ENCODE peak calls at places on chromosomes 5 and 9, in ten cellular contexts. B is ovary, K is endothelial cell of umbilical vein, E is stomach, L is A549, Z is transverse colon, U is body of pancreas, G is HCT116, H is uterus, C is prostate gland. V is an unnamed sample. For H3K4me1, the result is how much of the 10 kb centered on the place peaks cover.

GRCh38 chr9:122248448-122248865 is 16.2 kb downstream of the RBM18 start:
- DNase-seq in B (no peak), K (peak), E (no peak), L (no peak), Z (no peak), U (no peak), G (peak), H (no peak), C (peak), V (no peak)

GRCh38 chr9:89655990-89656657 is 51.3 kb downstream of the GADD45G start:
- DNase-seq in B (peak), K (no peak), E (no peak), L (no peak), Z (no peak), U (no peak), G (no peak), H (peak), C (no peak), V (peak)

GRCh38 chr5:107388111-107388861 is 282.5 kb downstream of the EFNA5 start:
- DNase-seq in B (no peak), K (peak), E (no peak), L (no peak), Z (no peak), U (no peak), G (no peak), H (no peak), C (no peak), V (no peak)

GRCh38 chr5:84602371-84602771 is 217.7 kb upstream of the EDIL3 start:
- DNase-seq in B (no peak), K (no peak), E (no peak), L (no peak), Z (no peak), U (no peak), G (no peak), H (no peak), C (no peak), V (no peak)

GRCh38 chr5:120479066-120479465 is 15.0 kb downstream of the PRR16 start:
- DNase-seq in B (no peak), K (no peak), E (no peak), L (no peak), Z (no peak), U (no peak), G (no peak), H (no peak), C (no peak), V (no peak)

GRCh38 chr5:122907238-122907637 is 61.8 kb downstream of the SNX24 start:
- DNase-seq in B (no peak), K (no peak), E (no peak), L (peak), Z (no peak), U (no peak), G (no peak), H (no peak), C (no peak), V (no peak)

GRCh38 chr5:98349251-98349989 is 424.0 kb upstream of the RGMB start:
- DNase-seq in B (no peak), K (peak), E (no peak), L (no peak), Z (no peak), U (no peak), G (peak), H (no peak), C (no peak), V (no peak)

GRCh38 chr9:137422668-137423000 is 328 bp downstream of the EXD3 start:
- DNase-seq in B (no peak), K (peak), E (no peak), L (no peak), Z (peak), U (no peak), G (no peak), H (no peak), C (no peak), V (no peak)

GRCh38 chr5:52801329-52801728 is 13.6 kb downstream of the ITGA1 start:
- DNase-seq in B (no peak), K (peak), E (no peak), L (no peak), Z (no peak), U (no peak), G (no peak), H (no peak), C (no peak), V (peak)

GRCh38 chr9:137353223-137354152 is 51.4 kb upstream of the NRARP start:
- DNase-seq in B (no peak), K (peak), E (peak), L (no peak), Z (no peak), U (no peak), G (no peak), H (no peak), C (no peak), V (peak)

GRCh38 chr5:65262094-65262493 is 219.6 kb downstream of the ADAMTS6 start:
- DNase-seq in B (peak), K (peak), E (no peak), L (no peak), Z (no peak), U (no peak), G (no peak), H (peak), C (no peak), V (peak)

GRCh38 chr5:132422720-132423442 is 53.4 kb downstream of the SLC22A5 start:
- DNase-seq in B (no peak), K (peak), E (peak), L (no peak), Z (peak), U (peak), G (no peak), H (no peak), C (no peak), V (peak)

GRCh38 chr5:132258102-132259060 is 885 bp downstream of the PDLIM4 start:
- DNase-seq in B (peak), K (peak), E (no peak), L (no peak), Z (peak), U (peak), G (no peak), H (peak), C (no peak), V (peak)

GRCh38 chr9:77597057-77597456 is 51.1 kb downstream of the GNA14 start:
- DNase-seq in B (no peak), K (peak), E (no peak), L (no peak), Z (no peak), U (peak), G (no peak), H (no peak), C (no peak), V (no peak)

GRCh38 chr9:21491742-21492141 is 9.6 kb upstream of the IFNE start:
- DNase-seq in B (no peak), K (peak), E (no peak), L (no peak), Z (no peak), U (no peak), G (no peak), H (no peak), C (no peak), V (no peak)

GRCh38 chr9:6247266-6247665 is 31.7 kb downstream of the IL33 start:
- DNase-seq in B (no peak), K (peak), E (no peak), L (no peak), Z (no peak), U (no peak), G (no peak), H (no peak), C (no peak), V (no peak)

GRCh38 chr5:79845448-79846197 is 145.4 kb downstream of the MTX3 start:
- DNase-seq in B (no peak), K (no peak), E (no peak), L (no peak), Z (no peak), U (peak), G (peak), H (no peak), C (no peak), V (no peak)

GRCh38 chr5:57677235-57677634 is 194.6 kb upstream of the ACTBL2 start:
- DNase-seq in B (no peak), K (no peak), E (no peak), L (no peak), Z (no peak), U (no peak), G (no peak), H (no peak), C (no peak), V (no peak)

GRCh38 chr9:129322641-129323375 is 144.7 kb upstream of the IER5L start:
- DNase-seq in B (no peak), K (no peak), E (no peak), L (no peak), Z (no peak), U (no peak), G (no peak), H (no peak), C (no peak), V (peak)

GRCh38 chr9:34179528-34180138 is 790 bp downstream of the UBAP1 start:
- DNase-seq in B (no peak), K (peak), E (peak), L (peak), Z (peak), U (peak), G (no peak), H (peak), C (peak), V (peak)

GRCh38 chr9:91273853-91274552 is 87.7 kb downstream of the AUH start:
- DNase-seq in B (no peak), K (peak), E (no peak), L (no peak), Z (no peak), U (no peak), G (peak), H (no peak), C (no peak), V (no peak)

GRCh38 chr9:129384138-129384886 is 206.3 kb upstream of the IER5L start:
- DNase-seq in B (no peak), K (no peak), E (no peak), L (no peak), Z (no peak), U (no peak), G (no peak), H (peak), C (no peak), V (no peak)

GRCh38 chr5:157865844-157866243 is 6.9 kb upstream of the CLINT1 start:
- DNase-seq in B (no peak), K (no peak), E (no peak), L (peak), Z (no peak), U (no peak), G (no peak), H (no peak), C (no peak), V (no peak)

GRCh38 chr5:143338658-143339366 is 64.7 kb downstream of the NR3C1 start:
- DNase-seq in B (no peak), K (no peak), E (no peak), L (no peak), Z (no peak), U (no peak), G (no peak), H (no peak), C (no peak), V (no peak)

GRCh38 chr9:133460405-133461175 is 812 bp downstream of the CACFD1 start:
- DNase-seq in B (peak), K (peak), E (peak), L (peak), Z (peak), U (peak), G (no peak), H (no peak), C (peak), V (peak)

GRCh38 chr5:143235423-143235822 is 168.1 kb downstream of the NR3C1 start:
- DNase-seq in B (no peak), K (no peak), E (no peak), L (no peak), Z (no peak), U (no peak), G (peak), H (no peak), C (no peak), V (no peak)

GRCh38 chr5:112312295-112312694 is 106.8 kb downstream of the EPB41L4A start:
- DNase-seq in B (no peak), K (no peak), E (no peak), L (no peak), Z (peak), U (no peak), G (no peak), H (no peak), C (no peak), V (no peak)

GRCh38 chr9:100505564-100506159 is 32.7 kb downstream of the TMEFF1 start:
- DNase-seq in B (peak), K (peak), E (peak), L (peak), Z (peak), U (peak), G (peak), H (no peak), C (peak), V (peak)

GRCh38 chr5:133456933-133457402 is 155.4 kb downstream of the FSTL4 start:
- DNase-seq in B (no peak), K (no peak), E (no peak), L (no peak), Z (no peak), U (peak), G (no peak), H (no peak), C (no peak), V (peak)

GRCh38 chr9:85290019-85290418 is 451.7 kb downstream of the AGTPBP1 start:
- DNase-seq in B (no peak), K (no peak), E (no peak), L (no peak), Z (no peak), U (no peak), G (no peak), H (no peak), C (no peak), V (no peak)

GRCh38 chr9:109319072-109319630 is 1.7 kb downstream of the EPB41L4B start:
- DNase-seq in B (peak), K (no peak), E (peak), L (no peak), Z (peak), U (peak), G (no peak), H (no peak), C (no peak), V (peak)

GRCh38 chr9:79362100-79363081 is 209.4 kb upstream of the TLE4 start:
- DNase-seq in B (no peak), K (peak), E (no peak), L (peak), Z (no peak), U (no peak), G (no peak), H (no peak), C (no peak), V (no peak)

GRCh38 chr9:6584881-6585597 is 60.5 kb downstream of the GLDC start:
- DNase-seq in B (no peak), K (peak), E (no peak), L (peak), Z (no peak), U (no peak), G (peak), H (no peak), C (no peak), V (no peak)

GRCh38 chr5:67361932-67362729 is 165.5 kb upstream of the CD180 start:
- DNase-seq in B (no peak), K (peak), E (no peak), L (no peak), Z (no peak), U (no peak), G (no peak), H (no peak), C (no peak), V (no peak)

GRCh38 chr5:54936201-54936600 is 49.2 kb downstream of the ESM1 start:
- DNase-seq in B (no peak), K (peak), E (no peak), L (no peak), Z (no peak), U (no peak), G (no peak), H (no peak), C (no peak), V (no peak)

GRCh38 chr5:14790220-14790619 is 81.4 kb downstream of the ANKH start:
- DNase-seq in B (no peak), K (peak), E (no peak), L (no peak), Z (no peak), U (no peak), G (no peak), H (no peak), C (no peak), V (no peak)

GRCh38 chr9:107734231-107735014 is 244.9 kb upstream of the KLF4 start:
- DNase-seq in B (peak), K (no peak), E (no peak), L (no peak), Z (no peak), U (no peak), G (no peak), H (peak), C (no peak), V (peak)

GRCh38 chr9:69376651-69377050 is 51.6 kb downstream of the ENTREP1 start:
- DNase-seq in B (peak), K (peak), E (peak), L (no peak), Z (no peak), U (peak), G (no peak), H (peak), C (no peak), V (peak)

GRCh38 chr5:171570244-171570819 is 150.9 kb downstream of the FGF18 start:
- DNase-seq in B (no peak), K (no peak), E (no peak), L (no peak), Z (no peak), U (no peak), G (no peak), H (no peak), C (no peak), V (no peak)

DNA sequence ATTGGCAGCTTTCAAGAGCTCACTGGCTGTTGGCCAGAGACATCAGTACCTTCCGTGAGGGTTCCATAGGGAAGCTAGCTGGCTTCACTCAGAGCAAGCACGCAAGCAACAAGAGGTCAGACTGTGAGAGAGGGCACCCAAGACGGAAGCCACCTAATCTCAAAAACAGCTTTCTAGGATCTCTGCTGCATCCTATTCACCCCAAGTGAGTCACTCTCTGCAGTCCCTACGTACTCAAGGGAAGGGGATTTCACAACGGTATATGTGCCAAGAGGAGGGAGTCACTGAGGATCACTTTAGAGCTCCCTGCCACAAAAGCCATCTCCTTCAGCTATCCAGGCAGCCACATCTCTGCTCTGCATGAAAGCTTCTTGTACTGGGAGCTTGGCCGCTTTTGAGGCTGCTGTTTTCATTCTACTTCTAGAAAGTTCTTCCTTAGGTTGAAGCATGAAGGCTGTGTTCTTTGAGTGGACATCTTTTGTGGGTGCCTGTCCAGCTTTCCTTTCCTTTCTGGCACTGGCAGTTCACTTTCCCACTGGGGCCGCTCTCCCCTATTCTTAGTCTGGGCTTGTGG is 249.5 kb downstream of the MAN2A1 start:
- DNase-seq in B (no peak), K (no peak), E (no peak), L (no peak), Z (no peak), U (no peak), G (no peak), H (no peak), C (no peak), V (no peak)
- TF ChIP-seq POLR2A in B (no peak), K (no peak), E (no peak), L (no peak), Z (no peak), U (no peak), G (no peak), H (no peak), C (no peak), V (no peak)

DNA sequence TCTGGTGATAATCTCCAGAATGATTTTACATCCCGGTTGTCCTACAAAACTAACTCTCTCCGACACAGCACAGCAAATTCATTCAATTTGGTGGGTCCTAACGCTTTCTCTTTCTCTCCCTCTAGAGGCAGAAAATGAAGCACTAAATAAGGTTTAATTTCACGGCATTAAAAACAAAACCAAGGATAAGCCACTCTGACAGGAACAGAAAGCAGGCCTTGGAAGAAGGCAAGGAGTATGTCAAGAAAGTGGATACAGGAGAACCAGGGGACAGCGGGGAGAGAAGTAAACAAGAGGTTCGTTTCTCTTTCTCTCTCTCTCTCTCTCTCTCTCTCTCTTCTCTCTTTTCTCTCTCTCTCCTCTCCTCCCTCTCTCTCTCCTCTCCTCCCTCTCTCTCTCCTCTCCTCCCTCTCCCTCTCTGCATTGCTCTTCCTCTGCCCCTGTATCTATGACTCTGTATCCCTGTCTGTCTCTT is 49.8 kb downstream of the EBF1 start:
- DNase-seq in B (no peak), K (peak), E (no peak), L (no peak), Z (no peak), U (no peak), G (no peak), H (no peak), C (no peak), V (no peak)
- H3K4me3 ChIP-seq in B (no peak), K (no peak), E (peak), L (no peak), Z (peak), U (no peak), G (no peak), H (peak), C (no peak), V (no peak)

GRCh38 chr9:114560956-114561355 is 26.6 kb upstream of the ATP6V1G1 start:
- DNase-seq in B (no peak), K (no peak), E (no peak), L (no peak), Z (no peak), U (no peak), G (no peak), H (no peak), C (no peak), V (no peak)

GRCh38 chr9:114570742-114571141 is 16.8 kb upstream of the ATP6V1G1 start:
- DNase-seq in B (no peak), K (no peak), E (no peak), L (no peak), Z (no peak), U (no peak), G (no peak), H (no peak), C (no peak), V (no peak)

GRCh38 chr9:114559830-114560520 is 27.6 kb upstream of the ATP6V1G1 start:
- DNase-seq in B (no peak), K (no peak), E (no peak), L (no peak), Z (no peak), U (no peak), G (no peak), H (no peak), C (no peak), V (no peak)

GRCh38 chr9:114561771-114562170 is 25.8 kb upstream of the ATP6V1G1 start:
- DNase-seq in B (no peak), K (no peak), E (no peak), L (no peak), Z (no peak), U (no peak), G (no peak), H (no peak), C (no peak), V (no peak)

GRCh38 chr9:114565204-114565603 is 22.4 kb upstream of the ATP6V1G1 start:
- DNase-seq in B (no peak), K (no peak), E (no peak), L (no peak), Z (no peak), U (no peak), G (no peak), H (no peak), C (no peak), V (no peak)
- H3K4me1 ChIP-seq in B (under half), K (under half), E (under half), L (under half), Z (under half), U (under half), G (under half), H (under half), C (under half), V (under half)

GRCh38 chr9:131530930-131531832 is at the start of gene UCK1:
- DNase-seq in B (peak), K (peak), E (peak), L (peak), Z (peak), U (peak), G (peak), H (peak), C (peak), V (peak)
- TF ChIP-seq POLR2A in B (peak), K (peak), E (no peak), L (peak), Z (peak), U (peak), G (no peak), H (peak), C (peak), V (peak)

V was measured in adrenal gland.